ENCODE peak calls at places on chromosomes 1 and 21, in four cellular contexts. I, O, Z and Y are unnamed samples. For H3K4me1, the result is how much of the 10 kb centered on the place peaks cover.

GRCh38 chr1:69567847-69568434 is at the start of gene LRRC7:
- DNase-seq in I (no peak), O (peak), Z (peak), Y (no peak)

GRCh38 chr1:179310271-179310670 is 16.7 kb downstream of the SOAT1 start:
- DNase-seq in I (peak), O (no peak), Z (peak), Y (no peak)

GRCh38 chr1:71668059-71668458 is 587.2 kb upstream of the ZRANB2 start:
- DNase-seq in I (peak), O (no peak), Z (no peak), Y (no peak)

GRCh38 chr1:20216574-20216973 is 30.3 kb upstream of the PLA2G2C start:
- DNase-seq in I (peak), O (no peak), Z (peak), Y (peak)

GRCh38 chr1:39129514-39129913 is 75.0 kb upstream of the MACF1 start:
- DNase-seq in I (peak), O (no peak), Z (peak), Y (no peak)

GRCh38 chr1:17440827-17441168 is 1.3 kb upstream of the RCC2 start:
- DNase-seq in I (no peak), O (no peak), Z (peak), Y (peak)

GRCh38 chr1:159900086-159900680 is at the start of gene CFAP45:
- DNase-seq in I (peak), O (peak), Z (peak), Y (peak)

GRCh38 chr21:25934130-25934529 is 199.4 kb downstream of the GABPA start:
- DNase-seq in I (peak), O (no peak), Z (peak), Y (no peak)

GRCh38 chr1:181043025-181043880 is 9.5 kb downstream of the MR1 start:
- DNase-seq in I (peak), O (no peak), Z (peak), Y (no peak)

GRCh38 chr1:217078010-217078704 is 354.9 kb upstream of the ESRRG start:
- DNase-seq in I (peak), O (no peak), Z (peak), Y (no peak)

GRCh38 chr1:54227091-54227602 is 27.2 kb downstream of the MRPL37 start:
- DNase-seq in I (peak), O (no peak), Z (peak), Y (peak)

GRCh38 chr1:220787069-220787614 is 429 bp downstream of the MTARC1 start:
- DNase-seq in I (no peak), O (no peak), Z (no peak), Y (peak)

GRCh38 chr1:166738873-166739272 is 100.4 kb upstream of the POGK start:
- DNase-seq in I (no peak), O (no peak), Z (no peak), Y (no peak)

GRCh38 chr1:202274611-202275010 is 67.1 kb downstream of the UBE2T start:
- DNase-seq in I (peak), O (no peak), Z (peak), Y (peak)

GRCh38 chr1:186165303-186165702 is 209.8 kb downstream of the TPR start:
- DNase-seq in I (peak), O (no peak), Z (no peak), Y (no peak)

GRCh38 chr1:24900985-24901781 is 28.9 kb downstream of the RUNX3 start:
- DNase-seq in I (no peak), O (no peak), Z (no peak), Y (no peak)

GRCh38 chr1:40182956-40183710 is 21.9 kb downstream of the RLF start:
- DNase-seq in I (peak), O (no peak), Z (peak), Y (peak)

GRCh38 chr1:117572546-117572945 is 33.3 kb upstream of the TENT5C start:
- DNase-seq in I (no peak), O (no peak), Z (no peak), Y (no peak)

GRCh38 chr1:209926045-209926444 is 12.0 kb upstream of the SYT14 start:
- DNase-seq in I (peak), O (no peak), Z (no peak), Y (no peak)

GRCh38 chr1:162906485-162906884 is 45.5 kb upstream of the CCDC190 start:
- DNase-seq in I (no peak), O (no peak), Z (no peak), Y (no peak)

DNA sequence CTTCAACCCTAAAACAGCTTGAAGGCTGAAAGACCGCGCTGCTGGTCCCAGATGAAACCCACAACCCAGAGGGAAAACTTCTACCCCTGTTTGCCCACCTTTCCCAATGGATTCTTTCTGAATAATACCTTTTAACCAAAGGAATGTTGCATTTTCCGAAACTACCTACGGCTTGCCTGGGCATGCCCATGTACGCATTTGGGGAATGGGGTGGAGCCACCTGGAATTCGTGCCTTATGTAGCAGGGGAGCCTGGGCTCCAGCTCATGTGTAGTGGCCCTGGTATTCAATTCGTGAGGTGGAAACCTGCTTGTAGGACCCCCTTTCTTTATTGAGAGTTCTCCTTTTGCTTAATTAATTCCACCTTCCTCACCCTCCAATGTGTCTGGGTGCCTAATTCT is 256.6 kb upstream of the RGS18 start:
- DNase-seq in I (no peak), O (no peak), Z (no peak), Y (peak)
- H2BK120ac ChIP-seq in I (no peak), O (no peak), Z (no peak), Y (no peak)

DNA sequence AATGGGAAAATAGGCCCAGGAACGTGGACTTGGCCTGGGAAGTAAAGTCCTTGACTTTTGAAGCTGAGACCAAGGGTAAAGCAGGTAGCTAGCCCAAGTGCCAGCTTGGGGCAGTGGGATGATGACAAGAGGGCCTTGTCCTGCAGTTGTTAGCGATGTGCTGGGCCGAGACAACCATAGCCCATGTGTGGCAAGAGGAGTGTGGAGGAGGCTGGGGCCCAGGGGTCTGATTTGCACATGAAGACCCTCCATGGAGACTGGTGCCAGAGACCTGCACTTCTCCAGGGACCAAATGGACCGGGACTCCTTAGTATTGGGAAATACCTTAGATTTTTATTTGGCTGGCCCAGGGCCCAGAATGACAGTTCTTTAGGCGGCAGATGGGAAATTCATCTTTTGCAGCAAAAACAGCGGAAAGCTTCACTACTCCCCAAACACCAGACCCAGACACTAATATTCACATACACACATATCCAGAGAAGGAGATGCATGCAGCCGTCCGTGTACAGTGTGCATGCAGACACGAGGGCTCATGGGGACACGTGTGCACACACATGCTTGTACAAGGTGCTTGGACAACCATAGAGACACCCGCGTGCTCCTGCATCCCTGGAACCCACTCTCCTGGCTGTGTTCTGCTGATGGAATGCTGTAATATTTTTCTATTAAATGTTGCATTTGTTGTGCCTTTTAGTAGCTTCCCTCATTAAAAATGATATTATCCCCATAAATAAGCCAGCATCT is 78.1 kb upstream of the CSF3R start:
- DNase-seq in I (no peak), O (no peak), Z (no peak), Y (no peak)
- H3K4me1 ChIP-seq in I (under half), O (under half), Z (under half), Y (under half)

GRCh38 chr1:114081145-114082046 is 72.3 kb downstream of the SYT6 start:
- DNase-seq in I (no peak), O (no peak), Z (no peak), Y (no peak)
- H2BK120ac ChIP-seq in I (no peak), O (no peak), Z (no peak), Y (no peak)

GRCh38 chr1:27938488-27938887 is 3.7 kb downstream of the SMPDL3B start:
- DNase-seq in I (no peak), O (no peak), Z (no peak), Y (no peak)
- H3K4me1 ChIP-seq in I (under half), O (under half), Z (under half), Y (under half)